ENCODE peak calls at places on chromosomes 2 and 18, in eight cellular contexts. H is A673; M is pancreas; W is left ventricle myocardium inferior; P is stomach; U is astrocyte; Y is HCT116; V is CD8-positive, alpha-beta T cell. I is an unnamed sample. For H3K4me1, the result is how much of the 10 kb centered on the place peaks cover.

GRCh38 chr2:150234787-150235512 is 252.5 kb downstream of the RND3 start:
- DNase-seq in P (no peak), M (no peak), H (peak), W (no peak), V (no peak), U (peak), Y (no peak), I (no peak)

GRCh38 chr2:235981629-235982028 is 186.6 kb downstream of the GBX2 start:
- DNase-seq in W (no peak), P (no peak), V (no peak), M (no peak), U (no peak), Y (no peak), H (no peak), I (no peak)

GRCh38 chr18:80229342-80229741 is 18.0 kb downstream of the PARD6G start:
- DNase-seq in H (no peak), M (no peak), W (no peak), V (no peak), U (no peak), P (no peak), Y (no peak), I (no peak)

GRCh38 chr2:55776479-55776878 is 82.8 kb upstream of the PNPT1 start:
- DNase-seq in H (no peak), Y (no peak), P (no peak), W (no peak), M (no peak), U (no peak), V (no peak), I (no peak)

GRCh38 chr2:10400568-10400977 is 47.6 kb downstream of the ODC1 start:
- DNase-seq in Y (no peak), H (no peak), P (no peak), W (peak), V (no peak), U (no peak), M (no peak), I (no peak)

GRCh38 chr2:241942416-241943208 is 73.1 kb downstream of the RTP5 start:
- DNase-seq in U (no peak), H (no peak), V (no peak), P (peak), W (no peak), Y (no peak), M (no peak), I (no peak)

GRCh38 chr2:237482485-237482884 is 4.6 kb upstream of the MLPH start:
- DNase-seq in H (no peak), M (peak), Y (no peak), V (no peak), W (peak), U (no peak), P (peak), I (peak)

GRCh38 chr2:195706161-195706900 is 49.3 kb downstream of the SLC39A10 start:
- DNase-seq in H (no peak), P (no peak), W (no peak), M (no peak), Y (no peak), U (peak), V (no peak), I (no peak)

GRCh38 chr2:54212456-54212855 is 43.6 kb downstream of the TSPYL6 start:
- DNase-seq in W (no peak), P (no peak), M (no peak), U (peak), Y (no peak), V (no peak), H (no peak), I (no peak)

GRCh38 chr2:37616674-37616999 is 54.8 kb downstream of the CDC42EP3 start:
- DNase-seq in M (no peak), V (no peak), Y (no peak), U (peak), P (no peak), H (no peak), W (no peak), I (no peak)

GRCh38 chr2:109311771-109312170 is 182.8 kb downstream of the SH3RF3 start:
- DNase-seq in P (no peak), U (no peak), W (no peak), V (no peak), Y (no peak), H (no peak), M (no peak), I (no peak)

GRCh38 chr2:38073211-38074005 is 2.5 kb downstream of the CYP1B1 start:
- DNase-seq in U (no peak), V (no peak), M (no peak), P (no peak), H (no peak), W (no peak), Y (no peak), I (no peak)

GRCh38 chr18:76461148-76461547 is 33.9 kb downstream of the ZNF516 start:
- DNase-seq in P (no peak), Y (no peak), H (no peak), M (no peak), V (no peak), W (no peak), U (no peak), I (peak)

DNA sequence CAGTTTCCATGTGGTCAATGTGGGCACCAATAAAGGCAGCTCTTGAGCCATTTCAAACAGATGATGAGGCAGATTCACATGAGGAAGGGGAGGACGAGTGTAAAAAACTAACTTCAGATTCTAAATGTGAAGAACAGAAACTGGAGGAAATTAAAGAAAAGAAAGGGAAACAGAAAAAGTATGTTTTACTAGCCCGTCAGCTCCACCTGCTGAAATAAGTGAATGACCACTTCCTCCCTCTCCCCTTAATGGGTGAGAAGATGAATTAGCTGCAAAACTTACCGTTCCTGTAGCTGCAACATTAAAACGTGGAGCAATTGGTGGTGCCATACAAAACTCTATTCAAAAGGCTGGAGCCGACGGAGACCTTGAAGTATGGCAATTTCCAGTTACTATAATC is 203.5 kb downstream of the UXS1 start:
- DNase-seq in Y (no peak), W (no peak), P (no peak), V (no peak), M (no peak), H (no peak), U (no peak), I (no peak)
- H3K27ac ChIP-seq in Y (no peak), W (no peak), P (no peak), V (no peak), M (no peak), H (no peak), U (no peak), I (no peak)

DNA sequence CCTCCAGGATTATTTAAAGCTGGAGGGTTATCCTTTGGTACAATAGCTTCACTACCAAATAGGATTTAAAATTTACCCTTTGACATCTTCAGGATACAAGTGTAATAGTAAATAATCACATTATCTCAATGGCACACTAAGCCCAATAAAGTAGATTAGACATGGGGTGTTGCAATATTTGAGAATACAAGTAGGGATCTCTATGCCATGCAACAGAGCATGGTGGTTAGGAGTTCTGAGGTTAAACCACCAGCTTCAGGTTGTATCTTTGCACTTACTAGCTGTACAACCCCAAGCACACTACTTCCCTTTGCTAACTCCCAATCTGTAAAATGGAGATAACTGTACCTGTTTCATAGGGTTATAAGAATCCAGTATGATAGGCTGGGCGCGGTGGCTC is 6.2 kb downstream of the MBD2 start:
- DNase-seq in P (no peak), Y (no peak), H (peak), U (no peak), W (no peak), M (no peak), V (no peak), I (no peak)
- H3K4me1 ChIP-seq in P (under half), Y (under half), H (half or more), U (under half), W (half or more), M (under half), V (under half), I (under half)

DNA sequence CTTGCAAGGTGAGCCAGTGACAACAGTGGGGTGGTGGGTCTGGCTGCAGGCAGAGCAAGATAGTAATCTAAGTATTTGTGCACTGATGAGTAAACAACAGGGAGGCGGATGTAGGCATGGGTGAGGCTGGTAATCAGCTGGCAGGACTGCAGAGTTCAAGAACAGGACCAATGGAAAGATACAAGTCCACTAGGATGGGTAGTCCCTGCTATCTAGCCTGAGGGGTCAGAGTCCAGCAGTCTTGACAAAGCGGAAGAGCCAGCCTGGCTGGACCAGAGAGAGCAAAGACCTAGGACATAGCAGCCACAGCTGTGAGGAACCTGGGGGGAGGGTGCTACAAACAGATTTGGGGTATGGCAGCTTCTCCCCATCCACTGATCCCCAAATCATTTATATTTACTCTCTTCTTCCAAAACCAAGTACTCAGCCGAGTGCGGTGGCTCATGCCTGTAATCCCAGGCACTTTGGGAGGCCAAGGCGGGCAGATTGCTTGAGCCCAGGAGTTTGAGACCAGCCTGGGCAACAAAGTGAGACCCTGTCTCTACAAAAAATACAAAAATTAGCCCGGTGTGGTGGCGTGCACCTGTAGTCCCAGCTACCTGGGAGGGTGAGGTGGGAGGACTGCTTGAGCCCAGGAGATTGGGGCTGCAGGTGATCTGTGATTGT is 25.9 kb downstream of the VIL1 start:
- DNase-seq in Y (no peak), H (no peak), U (no peak), W (no peak), V (no peak), P (no peak), M (no peak), I (no peak)
- H3K27ac ChIP-seq in Y (no peak), H (no peak), U (no peak), W (no peak), V (no peak), P (no peak), M (no peak), I (no peak)

GRCh38 chr2:24576617-24577016 is 85.6 kb downstream of the NCOA1 start:
- DNase-seq in H (no peak), P (no peak), Y (no peak), M (no peak), W (no peak), V (no peak), U (no peak), I (no peak)

GRCh38 chr2:24579053-24579803 is 88.2 kb downstream of the NCOA1 start:
- DNase-seq in H (no peak), V (no peak), U (no peak), M (no peak), P (no peak), Y (no peak), W (no peak), I (no peak)

GRCh38 chr2:24571828-24572442 is 80.9 kb downstream of the NCOA1 start:
- DNase-seq in P (no peak), U (no peak), H (no peak), Y (no peak), V (no peak), W (no peak), M (no peak), I (no peak)

GRCh38 chr2:24577481-24577880 is 86.4 kb downstream of the NCOA1 start:
- DNase-seq in M (no peak), Y (no peak), W (no peak), V (no peak), H (peak), P (no peak), U (peak), I (no peak)

GRCh38 chr2:24576146-24576545 is 85.1 kb downstream of the NCOA1 start:
- DNase-seq in U (no peak), P (no peak), W (no peak), V (no peak), Y (no peak), H (no peak), M (no peak), I (no peak)
- H3K4me1 ChIP-seq in U (under half), P (under half), W (under half), V (under half), Y (under half), H (under half), M (under half), I (under half)

DNA sequence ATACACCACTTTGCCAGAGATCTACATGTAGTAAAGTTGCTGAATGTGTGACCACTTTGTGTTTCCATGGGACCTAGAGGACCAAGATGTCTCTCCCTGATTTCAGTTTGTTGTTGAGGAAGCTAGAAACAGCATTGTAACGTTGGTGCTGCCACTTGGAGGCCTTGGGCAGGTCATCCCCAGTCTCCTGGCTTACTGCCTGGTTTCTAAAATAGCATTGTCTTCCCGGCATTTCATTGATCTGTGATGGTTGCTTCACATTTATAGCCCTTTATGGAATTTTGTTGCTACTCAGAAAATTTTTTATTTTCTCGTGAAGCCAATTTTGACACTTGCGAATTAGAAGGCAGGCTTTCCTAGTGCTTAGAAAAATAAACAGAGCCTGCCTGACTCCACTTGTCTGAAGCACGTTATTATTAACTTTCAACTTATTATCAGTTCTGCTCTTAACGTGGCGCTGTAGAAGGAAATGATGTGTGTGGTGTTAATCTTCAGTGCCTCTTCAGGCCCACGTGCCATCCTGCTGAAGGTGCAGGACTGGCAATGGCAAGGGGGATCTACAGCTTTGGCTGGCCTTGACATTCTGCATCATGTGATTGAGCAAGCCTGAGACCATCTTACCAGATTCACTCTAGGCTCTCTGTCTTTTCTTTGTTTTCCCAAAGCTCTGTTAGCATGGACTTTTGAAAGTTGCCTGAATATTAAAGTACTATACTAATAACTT is 59.9 kb downstream of the INPP4A start:
- DNase-seq in W (no peak), V (no peak), H (no peak), P (no peak), M (no peak), U (no peak), Y (no peak), I (no peak)
- H3K27ac ChIP-seq in W (peak), V (no peak), H (no peak), P (peak), M (peak), U (no peak), Y (no peak), I (peak)

GRCh38 chr18:70296289-70296688 is 7.4 kb downstream of the SOCS6 start:
- DNase-seq in Y (no peak), V (no peak), P (no peak), M (peak), H (no peak), W (peak), U (no peak), I (no peak)

GRCh38 chr18:70293166-70293565 is 4.3 kb downstream of the SOCS6 start:
- DNase-seq in P (no peak), M (no peak), U (no peak), Y (no peak), W (no peak), V (no peak), H (no peak), I (no peak)

GRCh38 chr18:70295192-70295522 is 6.3 kb downstream of the SOCS6 start:
- DNase-seq in M (no peak), Y (no peak), W (no peak), U (no peak), P (no peak), V (no peak), H (no peak), I (no peak)

GRCh38 chr18:70295633-70296188 is 6.9 kb downstream of the SOCS6 start:
- DNase-seq in M (no peak), U (no peak), V (no peak), P (no peak), W (no peak), H (no peak), Y (no peak), I (no peak)

GRCh38 chr18:70294471-70295191 is 5.8 kb downstream of the SOCS6 start:
- DNase-seq in M (no peak), W (no peak), H (no peak), P (no peak), Y (no peak), U (no peak), V (no peak), I (no peak)
- H3K4me1 ChIP-seq in M (under half), W (half or more), H (under half), P (under half), Y (half or more), U (under half), V (under half), I (under half)

GRCh38 chr2:168884990-168885389 is 5.2 kb downstream of the SPC25 start:
- DNase-seq in H (no peak), W (no peak), V (no peak), U (peak), Y (no peak), P (no peak), M (no peak), I (no peak)

GRCh38 chr2:168890006-168890782 is at the start of gene SPC25:
- DNase-seq in H (peak), W (peak), U (peak), P (peak), V (peak), Y (peak), M (peak), I (peak)

GRCh38 chr2:168894101-168894500 is 3.9 kb upstream of the SPC25 start:
- DNase-seq in Y (no peak), V (no peak), H (no peak), P (no peak), M (no peak), U (no peak), W (no peak), I (no peak)

GRCh38 chr2:168892327-168892726 is 2.1 kb upstream of the SPC25 start:
- DNase-seq in W (no peak), P (no peak), M (no peak), H (no peak), Y (no peak), V (no peak), U (no peak), I (no peak)

GRCh38 chr2:168889635-168890005 is 610 bp downstream of the SPC25 start:
- DNase-seq in W (no peak), U (no peak), P (no peak), M (no peak), V (no peak), H (no peak), Y (no peak), I (no peak)
- H3K27ac ChIP-seq in W (no peak), U (peak), P (no peak), M (no peak), V (no peak), H (peak), Y (peak), I (no peak)

GRCh38 chr2:20620271-20620681 is 30.6 kb downstream of the HS1BP3 start:
- DNase-seq in U (no peak), P (peak), H (no peak), M (no peak), Y (no peak), W (no peak), V (no peak), I (no peak)

GRCh38 chr2:20619624-20620024 is 31.3 kb downstream of the HS1BP3 start:
- DNase-seq in M (no peak), U (no peak), P (peak), W (peak), H (no peak), V (no peak), Y (no peak), I (no peak)

GRCh38 chr2:20617892-20618467 is 32.9 kb downstream of the HS1BP3 start:
- DNase-seq in U (peak), V (no peak), H (peak), Y (peak), M (peak), W (peak), P (peak), I (peak)

GRCh38 chr2:20618468-20618885 is 32.4 kb downstream of the HS1BP3 start:
- DNase-seq in P (peak), W (peak), U (no peak), V (no peak), M (no peak), H (no peak), Y (no peak), I (peak)

DNA sequence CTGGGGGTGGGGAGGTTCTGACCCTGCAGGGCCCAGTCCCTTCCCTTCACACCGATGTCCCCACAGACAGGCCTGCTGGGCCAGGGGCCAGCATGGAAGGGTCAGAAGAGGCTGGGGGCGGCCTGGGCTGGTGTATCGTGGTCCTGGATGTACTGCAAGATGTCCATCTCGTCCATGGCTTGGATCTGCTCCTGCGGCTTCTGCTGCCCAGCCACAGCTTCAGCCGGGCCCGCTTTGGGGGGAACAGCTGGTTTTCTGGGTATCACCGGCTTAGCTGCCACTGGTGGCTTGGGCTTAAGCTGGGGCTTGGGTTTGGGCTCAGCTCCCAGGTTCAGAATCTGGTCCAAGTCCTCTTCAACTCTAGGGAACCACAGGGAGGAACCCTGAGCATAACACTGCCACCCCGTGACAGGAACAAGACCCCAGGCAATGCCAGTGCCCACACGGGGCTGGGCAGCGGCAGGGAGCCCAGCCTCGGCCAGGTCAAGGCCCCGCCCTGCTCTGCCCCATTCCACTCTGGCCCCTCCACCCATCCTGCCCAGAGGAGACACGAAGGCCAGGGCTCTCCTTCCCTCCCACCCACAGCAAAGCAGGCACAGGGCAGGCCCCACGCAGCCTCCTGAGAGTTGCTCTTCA is 31.9 kb downstream of the HS1BP3 start:
- DNase-seq in H (no peak), U (no peak), V (no peak), W (peak), Y (no peak), P (peak), M (no peak), I (no peak)
- H3K4me1 ChIP-seq in H (under half), U (under half), V (under half), W (half or more), Y (under half), P (half or more), M (under half), I (half or more)

DNA sequence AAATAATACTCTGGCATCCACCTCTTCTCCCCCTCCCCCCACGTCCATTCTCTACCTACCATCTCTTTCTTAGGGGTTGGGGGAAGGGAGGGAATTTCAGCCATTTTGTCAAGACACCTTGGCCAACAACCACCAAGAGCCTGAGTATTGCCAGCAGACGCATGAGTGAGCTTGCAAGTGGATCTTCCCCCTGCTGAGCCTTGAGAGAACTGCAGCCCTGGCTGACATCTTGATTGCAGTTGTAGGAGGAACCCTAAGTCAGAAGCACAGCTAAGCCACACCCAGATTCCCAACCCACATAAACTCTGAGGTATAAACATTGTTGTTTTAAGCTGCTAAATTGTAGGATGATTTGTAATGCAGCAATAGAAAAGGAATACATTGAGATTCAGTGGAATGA is 165.6 kb downstream of the TMEFF2 start:
- DNase-seq in V (no peak), P (no peak), W (no peak), U (no peak), Y (peak), M (no peak), H (peak), I (no peak)
- H3K27ac ChIP-seq in V (no peak), P (no peak), W (no peak), U (no peak), Y (no peak), M (no peak), H (no peak), I (no peak)

GRCh38 chr2:173874899-173875247 is 90.3 kb downstream of the SP3 start:
- DNase-seq in M (no peak), W (no peak), U (no peak), P (no peak), Y (no peak), V (no peak), H (no peak), I (no peak)
- H3K4me1 ChIP-seq in M (under half), W (under half), U (under half), P (under half), Y (under half), V (under half), H (under half), I (under half)